ENCODE peak calls at places on chromosomes 7 and 10, in ten cellular contexts. L is Karpas-422, C is mammary epithelial cell, P is cardiac muscle cell, U is uterus, S is aorta, J is ovary, B is tibial artery, D is right cardiac atrium, G is IMR-90. R is an unnamed sample. For H3K9me3, the result is how much of the 10 kb centered on the place peaks cover.

GRCh38 chr10:126223512-126224067 is 164.7 kb downstream of the ADAM12 start:
- DNase-seq in L (no peak), C (no peak), P (no peak), U (no peak), S (no peak), J (no peak), B (no peak), D (no peak), G (no peak), R (no peak)

GRCh38 chr7:124411796-124412195 is 353.8 kb downstream of the GPR37 start:
- DNase-seq in L (peak), C (no peak), P (no peak), U (no peak), S (no peak), J (no peak), B (no peak), D (no peak), G (no peak), R (no peak)

GRCh38 chr10:122163182-122164027 is 107.7 kb upstream of the BTBD16 start:
- DNase-seq in L (no peak), C (no peak), P (peak), U (no peak), S (no peak), J (no peak), B (no peak), D (no peak), G (peak), R (no peak)

GRCh38 chr7:74581916-74582440 is 75.5 kb upstream of the GTF2I start:
- DNase-seq in L (no peak), C (peak), P (no peak), U (no peak), S (no peak), J (no peak), B (no peak), D (no peak), G (no peak), R (no peak)

GRCh38 chr10:45452268-45452667 is 78.3 kb downstream of the ALOX5 start:
- DNase-seq in L (no peak), C (no peak), P (no peak), U (no peak), S (no peak), J (no peak), B (no peak), D (no peak), G (no peak), R (no peak)

GRCh38 chr7:101273126-101273525 is 28.2 kb upstream of the FIS1 start:
- DNase-seq in L (no peak), C (no peak), P (no peak), U (no peak), S (no peak), J (no peak), B (no peak), D (no peak), G (no peak), R (no peak)

GRCh38 chr7:54664235-54665228 is 94.5 kb downstream of the SEC61G start:
- DNase-seq in L (no peak), C (peak), P (peak), U (no peak), S (peak), J (peak), B (no peak), D (peak), G (peak), R (peak)

GRCh38 chr7:92547579-92547978 is 19.0 kb downstream of the RBM48 start:
- DNase-seq in L (no peak), C (no peak), P (no peak), U (no peak), S (no peak), J (no peak), B (no peak), D (no peak), G (no peak), R (no peak)

GRCh38 chr10:19302117-19302516 is 253.5 kb downstream of the MALRD1 start:
- DNase-seq in L (no peak), C (peak), P (peak), U (no peak), S (no peak), J (no peak), B (no peak), D (no peak), G (peak), R (no peak)

GRCh38 chr7:108017776-108018151 is 14.8 kb upstream of the LAMB1 start:
- DNase-seq in L (no peak), C (no peak), P (no peak), U (no peak), S (no peak), J (no peak), B (no peak), D (no peak), G (no peak), R (no peak)

GRCh38 chr7:29987821-29988317 is 1.7 kb downstream of the SCRN1 start:
- DNase-seq in L (peak), C (peak), P (peak), U (no peak), S (no peak), J (no peak), B (no peak), D (no peak), G (peak), R (no peak)

GRCh38 chr10:85851300-85851699 is 515.3 kb downstream of the GRID1 start:
- DNase-seq in L (peak), C (no peak), P (peak), U (no peak), S (no peak), J (no peak), B (no peak), D (no peak), G (no peak), R (no peak)

GRCh38 chr10:62726142-62726541 is 78.4 kb upstream of the ADO start:
- DNase-seq in L (no peak), C (peak), P (no peak), U (no peak), S (no peak), J (no peak), B (no peak), D (no peak), G (no peak), R (no peak)

GRCh38 chr10:89741126-89741762 is 39.9 kb downstream of the KIF20B start:
- DNase-seq in L (no peak), C (no peak), P (no peak), U (no peak), S (no peak), J (no peak), B (no peak), D (no peak), G (no peak), R (no peak)

GRCh38 chr10:114110174-114110972 is 63.6 kb downstream of the CCDC186 start:
- DNase-seq in L (no peak), C (peak), P (no peak), U (no peak), S (no peak), J (no peak), B (no peak), D (no peak), G (no peak), R (no peak)

GRCh38 chr7:45229130-45229920 is 71.7 kb downstream of the RAMP3 start:
- DNase-seq in L (no peak), C (no peak), P (no peak), U (no peak), S (no peak), J (no peak), B (no peak), D (no peak), G (no peak), R (peak)

GRCh38 chr10:6580279-6581029 is 378 bp upstream of the PRKCQ start:
- DNase-seq in L (peak), C (peak), P (peak), U (peak), S (peak), J (peak), B (no peak), D (peak), G (peak), R (peak)

GRCh38 chr7:1533569-1534329 is 3.2 kb downstream of the MAFK start:
- DNase-seq in L (no peak), C (peak), P (peak), U (peak), S (peak), J (peak), B (peak), D (peak), G (peak), R (no peak)

GRCh38 chr10:68594405-68594804 is 34.3 kb downstream of the TET1 start:
- DNase-seq in L (no peak), C (peak), P (peak), U (no peak), S (no peak), J (no peak), B (no peak), D (peak), G (peak), R (no peak)

GRCh38 chr7:86149266-86149665 is 494.4 kb upstream of the GRM3 start:
- DNase-seq in L (no peak), C (no peak), P (no peak), U (no peak), S (no peak), J (no peak), B (no peak), D (no peak), G (no peak), R (no peak)

GRCh38 chr7:45267262-45267661 is 109.7 kb downstream of the RAMP3 start:
- DNase-seq in L (no peak), C (peak), P (peak), U (no peak), S (no peak), J (no peak), B (no peak), D (no peak), G (peak), R (peak)

GRCh38 chr7:91041901-91042457 is 222.3 kb upstream of the FZD1 start:
- DNase-seq in L (no peak), C (no peak), P (no peak), U (no peak), S (no peak), J (no peak), B (no peak), D (no peak), G (no peak), R (no peak)

GRCh38 chr7:132435016-132435990 is 141.0 kb downstream of the PLXNA4 start:
- DNase-seq in L (no peak), C (no peak), P (peak), U (no peak), S (no peak), J (no peak), B (no peak), D (no peak), G (no peak), R (no peak)

GRCh38 chr10:71505366-71505760 is 108.6 kb downstream of the CDH23 start:
- DNase-seq in L (no peak), C (no peak), P (no peak), U (no peak), S (peak), J (no peak), B (no peak), D (no peak), G (no peak), R (no peak)

GRCh38 chr10:24494777-24495176 is 228.9 kb downstream of the ARHGAP21 start:
- DNase-seq in L (no peak), C (no peak), P (no peak), U (no peak), S (no peak), J (no peak), B (no peak), D (no peak), G (no peak), R (no peak)

GRCh38 chr10:119368581-119368980 is 161.2 kb downstream of the GRK5 start:
- DNase-seq in L (no peak), C (no peak), P (no peak), U (no peak), S (peak), J (no peak), B (no peak), D (no peak), G (no peak), R (no peak)

GRCh38 chr7:41886257-41886905 is 183.5 kb upstream of the INHBA start:
- DNase-seq in L (no peak), C (peak), P (peak), U (peak), S (no peak), J (peak), B (peak), D (peak), G (peak), R (no peak)

GRCh38 chr7:39614299-39614698 is 9.1 kb upstream of the RALA start:
- DNase-seq in L (no peak), C (no peak), P (no peak), U (no peak), S (no peak), J (no peak), B (no peak), D (no peak), G (no peak), R (no peak)

GRCh38 chr10:131279516-131279915 is 32.0 kb downstream of the TCERG1L start:
- DNase-seq in L (no peak), C (no peak), P (no peak), U (no peak), S (no peak), J (no peak), B (no peak), D (no peak), G (no peak), R (no peak)

GRCh38 chr7:32618470-32618869 is 123.2 kb downstream of the AVL9 start:
- DNase-seq in L (no peak), C (no peak), P (no peak), U (no peak), S (no peak), J (no peak), B (no peak), D (no peak), G (no peak), R (no peak)

GRCh38 chr10:13222566-13222965 is 11.6 kb downstream of the UCMA start:
- DNase-seq in L (peak), C (no peak), P (no peak), U (no peak), S (no peak), J (no peak), B (no peak), D (no peak), G (no peak), R (no peak)

GRCh38 chr7:157809154-157809862 is 472.5 kb downstream of the DNAJB6 start:
- DNase-seq in L (no peak), C (no peak), P (no peak), U (no peak), S (no peak), J (no peak), B (no peak), D (no peak), G (no peak), R (no peak)
- H3K9me3 ChIP-seq in L (under half), C (half or more), P (under half), U (under half), S (under half), J (under half), B (under half), D (under half), G (half or more), R (under half)

GRCh38 chr7:53358301-53358700 is 322.9 kb downstream of the POM121L12 start:
- DNase-seq in L (no peak), C (no peak), P (no peak), U (no peak), S (no peak), J (no peak), B (no peak), D (peak), G (no peak), R (no peak)
- H3K9me3 ChIP-seq in L (under half), C (under half), P (under half), U (under half), S (under half), J (under half), B (under half), D (under half), G (under half), R (under half)

GRCh38 chr7:22642454-22642853 is 84.5 kb upstream of the IL6 start:
- DNase-seq in L (no peak), C (no peak), P (no peak), U (no peak), S (no peak), J (no peak), B (no peak), D (no peak), G (no peak), R (no peak)
- H3K9me3 ChIP-seq in L (under half), C (under half), P (under half), U (under half), S (under half), J (under half), B (under half), D (under half), G (under half), R (under half)

DNA sequence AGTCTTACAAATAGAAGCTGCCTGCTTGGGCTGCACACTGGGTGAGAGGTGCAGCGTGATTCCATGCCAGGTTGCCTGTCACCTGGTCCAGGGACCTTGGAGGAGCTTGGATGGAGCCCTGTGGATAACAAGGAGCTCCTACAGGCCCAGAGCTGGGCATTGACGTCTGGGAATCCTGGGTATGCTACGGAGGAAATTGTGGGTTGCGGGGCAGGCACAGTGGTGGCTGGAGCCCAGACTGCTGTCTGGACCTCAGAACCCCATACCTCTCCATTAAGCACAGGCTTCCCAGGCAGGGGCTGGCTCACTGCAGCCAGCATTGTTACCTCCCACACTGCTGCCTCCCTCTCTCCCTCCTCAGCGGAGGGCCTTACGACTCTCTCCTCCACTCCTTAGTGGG is 309.1 kb downstream of the RPS24 start:
- DNase-seq in L (no peak), C (no peak), P (no peak), U (peak), S (peak), J (peak), B (no peak), D (no peak), G (no peak), R (no peak)
- H3K9me3 ChIP-seq in L (under half), C (under half), P (under half), U (under half), S (under half), J (under half), B (under half), D (under half), G (under half), R (under half)

GRCh38 chr7:159209429-159209828 is 64.8 kb upstream of the VIPR2 start:
- DNase-seq in L (no peak), C (no peak), P (no peak), U (no peak), S (no peak), J (no peak), B (no peak), D (no peak), G (no peak), R (no peak)

GRCh38 chr7:159212226-159212625 is 67.6 kb upstream of the VIPR2 start:
- DNase-seq in L (no peak), C (no peak), P (no peak), U (no peak), S (no peak), J (no peak), B (no peak), D (no peak), G (no peak), R (no peak)

GRCh38 chr7:159215053-159215452 is 70.4 kb upstream of the VIPR2 start:
- DNase-seq in L (no peak), C (no peak), P (no peak), U (no peak), S (no peak), J (no peak), B (no peak), D (no peak), G (no peak), R (no peak)

GRCh38 chr7:159211540-159212182 is 67.0 kb upstream of the VIPR2 start:
- DNase-seq in L (no peak), C (no peak), P (no peak), U (peak), S (no peak), J (peak), B (no peak), D (no peak), G (no peak), R (no peak)

DNA sequence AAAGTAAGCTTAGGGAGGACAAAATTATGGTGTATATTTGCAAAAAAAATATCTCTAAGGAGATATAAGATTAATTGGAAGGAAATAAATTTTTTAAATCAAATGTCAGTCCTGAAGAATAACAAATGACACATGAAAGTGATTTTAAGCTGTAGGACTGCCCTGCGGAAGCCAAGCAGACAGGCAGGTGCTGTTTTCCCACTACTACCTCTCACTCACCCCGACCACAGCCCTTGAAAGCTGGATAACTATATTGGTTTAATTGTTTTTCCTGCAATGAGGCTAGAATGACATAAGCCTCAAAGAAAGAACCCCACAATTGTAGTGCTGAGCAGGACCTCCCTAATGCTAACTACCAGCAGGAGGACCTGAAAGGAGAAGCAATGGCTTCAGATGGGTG is 68.6 kb upstream of the VIPR2 start:
- DNase-seq in L (no peak), C (no peak), P (no peak), U (no peak), S (no peak), J (no peak), B (no peak), D (no peak), G (no peak), R (no peak)
- H3K9me3 ChIP-seq in L (under half), C (under half), P (under half), U (under half), S (under half), J (under half), B (under half), D (under half), G (under half), R (under half)

R was measured in lung.